ENCODE peak calls at places on chromosomes 16 and 17, in five cellular contexts. Z is astrocyte, B is uterus, D is IMR-90, U is ascending aorta. N is an unnamed sample.

GRCh38 chr16:1277016-1277944 is 21.4 kb downstream of the TPSD1 start:
- DNase-seq in Z (no peak), B (no peak), D (no peak), U (no peak), N (no peak)

GRCh38 chr17:72707881-72708280 is 384.6 kb downstream of the SLC39A11 start:
- DNase-seq in Z (no peak), B (no peak), D (no peak), U (no peak), N (no peak)

GRCh38 chr17:2122641-2123302 is 67.9 kb downstream of the HIC1 start:
- DNase-seq in Z (peak; percentile 79), B (peak; percentile 68), D (peak; percentile 87), U (peak; percentile 17), N (peak; percentile 76)

GRCh38 chr17:66177048-66177447 is 14.9 kb downstream of the CEP112 start:
- DNase-seq in Z (no peak), B (no peak), D (no peak), U (no peak), N (no peak)

GRCh38 chr16:81513204-81514040 is 68.8 kb downstream of the CMIP start:
- DNase-seq in Z (no peak), B (no peak), D (no peak), U (no peak), N (peak; percentile 93)

GRCh38 chr16:24975428-24975889 is 39.7 kb downstream of the ARHGAP17 start:
- DNase-seq in Z (no peak), B (no peak), D (peak; percentile 66), U (no peak), N (no peak)

GRCh38 chr16:4426722-4427372 is 1.2 kb downstream of the DNAJA3 start:
- DNase-seq in Z (no peak), B (no peak), D (no peak), U (no peak), N (no peak)

GRCh38 chr17:49437696-49438438 is 23.2 kb upstream of the PHB1 start:
- DNase-seq in Z (no peak), B (no peak), D (no peak), U (no peak), N (no peak)

GRCh38 chr16:4680673-4681470 is 12.5 kb upstream of the NUDT16L1 start:
- DNase-seq in Z (no peak), B (no peak), D (no peak), U (no peak), N (peak; percentile 93)

GRCh38 chr17:63405741-63406261 is 40.3 kb downstream of the CYB561 start:
- DNase-seq in Z (peak; percentile 81), B (no peak), D (peak; percentile 92), U (no peak), N (no peak)

GRCh38 chr16:4613636-4614570 is 785 bp downstream of the UBALD1 start:
- DNase-seq in Z (peak; percentile 26), B (peak; percentile 39), D (peak; percentile 48), U (no peak), N (no peak)

GRCh38 chr16:12904041-12904671 is 2.8 kb downstream of the SHISA9 start:
- DNase-seq in Z (no peak), B (no peak), D (no peak), U (no peak), N (no peak)

GRCh38 chr16:11639925-11640899 is 28.0 kb upstream of the SNN start:
- DNase-seq in Z (peak; percentile 97), B (peak; percentile 88), D (peak; percentile 100), U (peak; percentile 83), N (peak; percentile 91)

GRCh38 chr17:47902039-47902744 is 6.2 kb downstream of the SP2 start:
- DNase-seq in Z (no peak), B (no peak), D (no peak), U (no peak), N (no peak)

GRCh38 chr17:27463235-27463677 is 7.0 kb downstream of the KSR1 start:
- DNase-seq in Z (peak; percentile 66), B (no peak), D (no peak), U (no peak), N (no peak)

GRCh38 chr17:58991718-58992331 is 114.9 kb downstream of the TRIM37 start:
- DNase-seq in Z (peak; percentile 82), B (no peak), D (peak; percentile 63), U (no peak), N (peak; percentile 62)

GRCh38 chr16:64144612-64145011 is 977.3 kb downstream of the CDH11 start:
- DNase-seq in Z (no peak), B (no peak), D (no peak), U (no peak), N (no peak)

GRCh38 chr17:7767425-7768021 is 50.0 kb downstream of the DNAH2 start:
- DNase-seq in Z (peak; percentile 49), B (no peak), D (peak; percentile 47), U (no peak), N (no peak)

GRCh38 chr16:73154063-73154870 is 106.3 kb upstream of the ZFHX3 start:
- DNase-seq in Z (no peak), B (no peak), D (no peak), U (peak; percentile 42), N (peak; percentile 52)

GRCh38 chr17:46129302-46129701 is 63.9 kb downstream of the KANSL1 start:
- DNase-seq in Z (no peak), B (no peak), D (no peak), U (no peak), N (no peak)

GRCh38 chr16:51161440-51162195 is 10.5 kb upstream of the SALL1 start:
- DNase-seq in Z (no peak), B (no peak), D (peak; percentile 37), U (no peak), N (no peak)

GRCh38 chr16:81896902-81897301 is 114.4 kb downstream of the SDR42E1 start:
- DNase-seq in Z (no peak), B (no peak), D (no peak), U (no peak), N (no peak)

GRCh38 chr16:11390573-11391495 is 45.6 kb downstream of the RMI2 start:
- DNase-seq in Z (no peak), B (no peak), D (no peak), U (no peak), N (no peak)

GRCh38 chr16:57462978-57463362 is 491 bp downstream of the POLR2C start:
- DNase-seq in Z (no peak), B (no peak), D (no peak), U (no peak), N (no peak)

GRCh38 chr16:84443166-84443802 is 61.2 kb downstream of the MEAK7 start:
- DNase-seq in Z (no peak), B (no peak), D (no peak), U (no peak), N (no peak)

GRCh38 chr16:89120281-89120680 is 26.6 kb downstream of the ACSF3 start:
- DNase-seq in Z (no peak), B (no peak), D (no peak), U (no peak), N (peak; percentile 47)

GRCh38 chr16:14378131-14378551 is 251.9 kb downstream of the PARN start:
- DNase-seq in Z (peak; percentile 80), B (no peak), D (peak; percentile 92), U (no peak), N (no peak)

GRCh38 chr17:50331085-50331791 is 14.7 kb upstream of the XYLT2 start:
- DNase-seq in Z (peak; percentile 97), B (no peak), D (peak; percentile 99), U (no peak), N (no peak)

GRCh38 chr16:377419-377951 is 4.3 kb downstream of the PGAP6 start:
- DNase-seq in Z (no peak), B (no peak), D (no peak), U (no peak), N (peak; percentile 24)

GRCh38 chr17:56141046-56141839 is 12.0 kb upstream of the ANKFN1 start:
- DNase-seq in Z (peak; percentile 91), B (no peak), D (peak; percentile 45), U (no peak), N (no peak)

GRCh38 chr16:85912271-85912974 is 13.5 kb downstream of the IRF8 start:
- DNase-seq in Z (peak; percentile 78), B (peak; percentile 71), D (peak; percentile 36), U (no peak), N (no peak)

GRCh38 chr17:29158515-29159275 is 21.5 kb downstream of the MYO18A start:
- DNase-seq in Z (peak; percentile 81), B (no peak), D (peak; percentile 74), U (no peak), N (peak; percentile 49)

DNA sequence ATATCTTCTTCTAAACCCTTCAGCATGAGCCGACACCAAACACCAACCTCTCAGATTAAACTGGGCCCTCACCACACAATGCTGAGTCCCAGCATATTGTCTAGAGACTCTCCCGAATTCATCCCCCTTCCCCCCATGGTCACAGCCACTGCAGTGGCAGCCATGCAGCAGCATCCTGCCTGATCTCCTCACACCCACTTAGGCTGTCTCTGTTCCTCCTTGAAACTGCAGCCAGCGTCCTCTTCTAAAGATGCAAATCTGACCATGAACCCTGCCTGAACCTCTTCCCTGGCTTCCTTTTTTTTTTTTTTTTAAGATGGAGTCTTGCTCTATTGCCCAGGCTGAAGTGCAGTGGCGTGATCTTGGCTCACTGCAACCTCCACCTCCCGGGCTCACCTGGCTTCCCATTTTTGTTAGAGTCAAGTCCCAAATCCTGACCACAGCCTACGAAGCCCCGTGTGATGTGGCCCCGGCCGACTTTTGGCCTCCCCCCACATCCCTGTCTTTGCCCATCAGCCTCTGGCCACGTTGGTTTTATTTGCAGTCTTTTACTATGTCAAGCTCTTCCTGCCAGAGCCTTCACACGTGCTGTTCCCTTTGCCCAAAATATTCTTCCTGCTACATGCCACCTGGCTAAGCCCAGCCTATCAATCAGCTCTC is 2.8 kb downstream of the FA2H start:
- DNase-seq in Z (no peak), B (no peak), D (no peak), U (no peak), N (no peak)
- H3K27me3 ChIP-seq in Z (peaks cover 36% of the 10 kb centered on the region), B (no peaks in the 10 kb centered on the region), D (peaks cover 55% of the 10 kb centered on the region), U (peaks cover 11% of the 10 kb centered on the region), N (no peaks in the 10 kb centered on the region)

DNA sequence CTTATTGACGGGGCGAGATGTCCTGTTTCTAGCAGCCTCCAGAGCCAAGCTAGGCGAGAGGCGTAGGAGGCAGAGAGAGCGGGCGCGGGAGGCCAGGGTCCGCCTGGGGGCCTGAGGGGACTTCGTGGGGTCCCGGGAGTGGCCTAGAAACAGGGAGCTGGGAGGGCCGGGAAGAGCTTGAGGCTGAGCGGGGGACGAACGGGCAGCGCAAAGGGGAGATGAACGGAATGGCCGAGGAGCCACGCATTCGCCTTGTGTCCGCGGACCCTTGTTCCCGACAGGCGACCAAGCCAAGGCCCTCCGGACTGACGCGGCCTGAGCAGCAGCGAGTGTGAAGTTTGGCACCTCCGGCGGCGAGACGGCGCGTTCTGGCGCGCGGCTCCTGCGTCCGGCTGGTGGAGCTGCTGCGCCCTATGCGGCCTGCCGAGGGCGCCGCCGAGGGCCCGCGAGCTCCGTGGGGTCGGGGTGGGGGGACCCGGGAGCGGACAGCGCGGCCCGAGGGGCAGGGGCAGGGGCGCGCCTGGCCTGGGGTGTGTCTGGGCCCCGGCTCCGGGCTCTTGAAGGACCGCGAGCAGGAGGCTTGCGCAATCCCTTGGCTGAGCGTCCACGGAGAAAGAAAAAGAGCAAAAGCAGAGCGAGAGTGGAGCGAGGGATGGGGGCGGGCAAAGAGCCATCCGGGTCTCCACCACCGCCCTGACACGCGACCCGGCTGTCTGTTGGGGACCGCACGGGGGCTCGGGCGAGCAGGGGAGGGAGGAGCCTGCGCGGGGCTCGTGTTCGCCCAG is 1.2 kb upstream of the CBX4 start:
- DNase-seq in Z (peak; percentile 31), B (peak; percentile 77), D (peak; percentile 31), U (no peak), N (peak; percentile 68)
- TF ChIP-seq CTCF in Z (peak; percentile 4), B (no peak), D (peak; percentile 34), U (no peak), N (peak; percentile 12)

GRCh38 chr17:77795685-77796084 is 162.8 kb upstream of the TNRC6C start:
- DNase-seq in Z (no peak), B (no peak), D (no peak), U (no peak), N (no peak)
- H3K27me3 ChIP-seq in Z (peaks cover 21% of the 10 kb centered on the region), B (no peaks in the 10 kb centered on the region), D (peaks cover 46% of the 10 kb centered on the region), U (no peaks in the 10 kb centered on the region), N (no peaks in the 10 kb centered on the region)

GRCh38 chr16:67979955-67980678 is at the start of gene DPEP3:
- DNase-seq in Z (no peak), B (no peak), D (no peak), U (no peak), N (no peak)
- TF ChIP-seq CTCF in Z (no peak), B (no peak), D (peak; percentile 46), U (no peak), N (peak; percentile 7)